ENCODE peak calls at places on chromosome 16, in six cellular contexts. U is GM12865, B is lower leg skin, C is left ventricle myocardium inferior, J is AG09309, Z is IMR-90. L is an unnamed sample.
A peak's percentile ranks its signal among the peaks of the same experiment; 100 is the strongest.

GRCh38 chr16:22813946-22814325 is at the start of gene HS3ST2:
- DNase-seq in U (no peak), B (peak; percentile 21), C (peak; percentile 35), J (no peak), Z (no peak), L (no peak)

GRCh38 chr16:67537636-67538591 is 9.3 kb downstream of the RIPOR1 start:
- DNase-seq in U (peak; percentile 66), B (no peak), C (peak; percentile 79), J (no peak), Z (no peak), L (no peak)

GRCh38 chr16:84501077-84501735 is 3.3 kb downstream of the MEAK7 start:
- DNase-seq in U (no peak), B (no peak), C (no peak), J (no peak), Z (peak; percentile 78), L (no peak)

GRCh38 chr16:30628628-30629342 is 18.6 kb upstream of the ZNF689 start:
- DNase-seq in U (peak; percentile 85), B (peak; percentile 81), C (peak; percentile 88), J (no peak), Z (peak; percentile 68), L (peak; percentile 45)

GRCh38 chr16:28534542-28535373 is 4.0 kb downstream of the NUPR1 start:
- DNase-seq in U (no peak), B (peak; percentile 92), C (peak; percentile 25), J (peak; percentile 61), Z (no peak), L (no peak)

GRCh38 chr16:81755915-81756644 is 23.0 kb upstream of the PLCG2 start:
- DNase-seq in U (no peak), B (no peak), C (no peak), J (no peak), Z (no peak), L (no peak)

GRCh38 chr16:57145964-57146647 is 39.7 kb downstream of the PSME3IP1 start:
- DNase-seq in U (no peak), B (no peak), C (no peak), J (no peak), Z (no peak), L (no peak)

GRCh38 chr16:59259964-59260348 is 525.8 kb upstream of the GOT2 start:
- DNase-seq in U (no peak), B (no peak), C (no peak), J (no peak), Z (no peak), L (no peak)

GRCh38 chr16:23039118-23039517 is 110.1 kb downstream of the USP31 start:
- DNase-seq in U (no peak), B (no peak), C (no peak), J (no peak), Z (no peak), L (no peak)

GRCh38 chr16:53142823-53143568 is 88.2 kb downstream of the CHD9 start:
- DNase-seq in U (no peak), B (no peak), C (no peak), J (no peak), Z (peak; percentile 42), L (no peak)

GRCh38 chr16:12147681-12148479 is 171.3 kb downstream of the SNX29 start:
- DNase-seq in U (peak; percentile 28), B (no peak), C (peak; percentile 25), J (no peak), Z (no peak), L (no peak)

GRCh38 chr16:75899163-75899562 is 172.9 kb upstream of the CPHXL start:
- DNase-seq in U (no peak), B (no peak), C (no peak), J (no peak), Z (no peak), L (no peak)

GRCh38 chr16:78163772-78164391 is 64.4 kb downstream of the WWOX start:
- DNase-seq in U (no peak), B (no peak), C (no peak), J (no peak), Z (no peak), L (no peak)

GRCh38 chr16:21698169-21699032 is 34.6 kb downstream of the OTOA start:
- DNase-seq in U (no peak), B (no peak), C (no peak), J (no peak), Z (no peak), L (no peak)

GRCh38 chr16:75380870-75381269 is 52.4 kb downstream of the CFDP1 start:
- DNase-seq in U (no peak), B (no peak), C (no peak), J (no peak), Z (peak; percentile 79), L (no peak)

GRCh38 chr16:55954906-55955305 is 79.7 kb upstream of the CES5A start:
- DNase-seq in U (no peak), B (no peak), C (no peak), J (no peak), Z (no peak), L (no peak)

GRCh38 chr16:5036228-5037156 is 2.8 kb upstream of the NAGPA start:
- DNase-seq in U (peak; percentile 46), B (no peak), C (no peak), J (no peak), Z (no peak), L (no peak)

GRCh38 chr16:4709481-4709880 is 16.1 kb downstream of the NUDT16L1 start:
- DNase-seq in U (no peak), B (no peak), C (no peak), J (no peak), Z (peak; percentile 84), L (no peak)

GRCh38 chr16:10999313-10999712 is 54.9 kb downstream of the CLEC16A start:
- DNase-seq in U (no peak), B (no peak), C (no peak), J (no peak), Z (no peak), L (no peak)

DNA sequence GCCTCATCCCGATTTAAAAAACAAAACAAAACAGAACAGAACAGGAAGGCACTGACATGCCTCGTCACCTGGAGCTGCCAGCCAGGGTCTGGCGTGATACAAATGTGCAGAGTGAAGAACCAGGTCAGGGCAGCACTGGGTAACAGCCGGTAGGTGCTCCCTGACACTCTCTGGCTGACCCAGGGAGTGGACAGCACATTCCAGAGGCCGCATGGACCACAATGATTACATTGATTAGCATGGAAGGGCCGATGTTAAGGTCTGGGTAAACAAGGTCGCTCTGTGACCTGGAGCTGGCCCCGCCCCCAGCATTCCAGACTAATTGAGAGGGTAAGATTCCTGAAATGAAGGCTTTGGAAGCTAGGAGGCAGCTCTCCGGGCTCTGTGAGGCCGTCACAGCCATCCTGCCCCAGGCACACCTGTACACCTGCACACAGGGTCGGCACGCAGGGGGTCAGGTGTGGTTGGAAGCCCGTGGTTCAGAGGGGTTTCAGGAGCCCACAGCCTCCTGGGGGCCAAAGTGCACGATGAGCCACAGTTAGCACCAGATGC is 21.4 kb downstream of the PIEZO1 start:
- DNase-seq in U (no peak), B (no peak), C (no peak), J (no peak), Z (no peak), L (no peak)
- TF ChIP-seq CTCF in U (no peak), B (no peak), C (no peak), J (no peak), Z (no peak), L (no peak)

DNA sequence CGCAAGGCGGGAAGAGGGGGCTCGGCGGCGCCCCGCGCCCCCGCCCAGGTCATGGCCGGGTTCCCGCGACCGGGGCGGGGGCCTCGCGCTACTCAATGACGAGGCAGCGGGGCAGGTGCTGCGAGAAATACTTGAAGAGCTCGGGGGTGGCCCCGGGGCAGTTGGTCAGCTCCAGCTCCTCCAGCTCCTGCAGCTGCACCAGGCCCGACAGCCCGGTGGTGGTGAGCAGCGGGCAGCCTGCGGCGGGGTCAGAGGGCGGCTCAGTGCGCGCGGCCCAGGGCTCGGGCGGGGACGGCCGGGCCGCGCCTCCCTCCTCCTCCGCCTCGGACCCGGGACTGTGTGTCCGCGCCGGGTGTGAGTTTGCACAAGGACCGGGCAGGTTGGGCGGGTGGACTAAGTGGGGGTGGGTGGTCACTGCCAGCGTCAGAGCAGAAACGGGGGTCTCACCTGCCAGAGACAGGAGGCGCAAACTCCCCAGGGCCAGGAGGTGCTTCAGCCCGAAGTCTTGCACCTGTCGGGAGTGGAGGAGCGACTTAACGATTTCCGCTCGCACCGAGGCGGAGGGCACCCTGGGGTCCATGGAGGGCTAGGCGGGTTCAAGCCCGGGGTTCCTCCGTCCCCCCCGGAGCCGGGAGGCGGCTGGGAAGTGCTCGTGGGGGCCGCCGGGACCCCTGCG is 4.1 kb upstream of the WDR24 start:
- DNase-seq in U (no peak), B (no peak), C (no peak), J (no peak), Z (no peak), L (no peak)
- H3K4me3 ChIP-seq in U (peak overlapping the region; percentile 58), B (peak overlapping the region; percentile 19), C (peak overlapping the region; percentile 23), J (no peak overlapping the region), Z (no peak overlapping the region), L (no peak overlapping the region)

GRCh38 chr16:35750157-35750689 is 2290.8 kb downstream of the TP53TG3F start:
- DNase-seq in U (no peak), B (no peak), C (no peak), J (no peak), Z (no peak), L (no peak)

GRCh38 chr16:35751191-35751941 is 2292.0 kb downstream of the TP53TG3F start:
- DNase-seq in U (no peak), B (peak; percentile 11), C (no peak), J (no peak), Z (no peak), L (no peak)

GRCh38 chr16:35749253-35750141 is 2290.1 kb downstream of the TP53TG3F start:
- DNase-seq in U (no peak), B (peak; percentile 10), C (no peak), J (no peak), Z (no peak), L (no peak)

GRCh38 chr16:35752012-35752772 is 2292.8 kb downstream of the TP53TG3F start:
- DNase-seq in U (no peak), B (no peak), C (no peak), J (no peak), Z (no peak), L (no peak)

DNA sequence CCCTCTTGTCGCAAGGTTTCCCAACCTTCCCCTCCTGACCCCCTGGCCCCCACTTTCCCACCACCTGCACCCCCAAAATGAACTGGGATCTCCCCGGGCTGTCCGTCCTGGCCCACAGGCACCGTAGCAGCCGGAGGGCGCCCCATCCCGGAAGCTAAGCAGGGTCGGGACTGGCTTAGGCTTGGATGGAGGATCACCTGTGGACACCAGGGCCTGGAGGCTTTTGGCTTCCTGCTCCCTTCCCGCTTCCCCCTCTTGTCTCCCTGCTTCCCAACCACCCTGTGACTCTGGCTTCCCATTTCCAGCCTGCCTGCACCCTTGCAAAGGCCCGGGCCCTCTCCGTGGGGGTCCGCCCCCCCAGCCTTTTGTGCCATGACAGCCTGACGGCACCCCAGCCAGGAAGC is 2291.3 kb downstream of the TP53TG3F start:
- DNase-seq in U (no peak), B (no peak), C (no peak), J (no peak), Z (no peak), L (no peak)
- TF ChIP-seq CTCF in U (no peak), B (no peak), C (no peak), J (no peak), Z (no peak), L (no peak)

DNA sequence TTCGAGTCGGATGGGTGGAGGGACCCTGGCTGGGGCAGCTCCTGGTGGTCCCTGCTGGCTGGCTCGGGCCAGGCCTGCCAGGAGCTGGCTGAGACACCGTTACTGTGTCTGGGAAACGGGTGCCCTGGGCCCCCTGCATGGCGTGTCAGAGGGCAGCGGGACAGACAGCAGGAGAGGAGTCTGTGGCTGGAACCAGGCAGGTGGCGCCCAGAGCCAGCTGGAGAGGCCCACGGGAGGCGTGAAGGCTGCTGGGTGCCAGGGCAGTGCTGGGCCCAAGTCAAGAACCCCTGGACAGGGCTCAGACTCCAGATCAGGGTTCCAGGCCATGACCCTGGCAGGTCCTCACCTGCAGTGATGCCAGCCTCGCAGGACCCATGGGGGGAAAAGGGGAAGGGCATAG is 16.6 kb downstream of the SOX8 start:
- DNase-seq in U (no peak), B (no peak), C (no peak), J (no peak), Z (no peak), L (no peak)
- H3K4me3 ChIP-seq in U (no peak overlapping the region), B (no peak overlapping the region), C (peak overlapping the region; percentile 50), J (no peak overlapping the region), Z (no peak overlapping the region), L (no peak overlapping the region)